ENCODE peak calls at places on chromosomes 1 and 21, in ten cellular contexts. N, S, M, X, D, J, Y, P, Z and U are unnamed samples.

GRCh38 chr21:32096411-32096810 is 182.4 kb downstream of the MIS18A start:
- DNase-seq in X (no peak), S (no peak), M (no peak), N (peak), Y (no peak), Z (no peak), P (no peak), D (no peak), J (no peak), U (peak)

GRCh38 chr1:153794671-153795324 is 19.6 kb downstream of the SLC27A3 start:
- DNase-seq in P (peak), S (no peak), M (no peak), D (no peak), J (no peak), X (no peak), N (no peak), Z (no peak), Y (no peak), U (peak)

GRCh38 chr1:206784471-206784903 is 12.2 kb upstream of the IL10 start:
- DNase-seq in J (no peak), S (no peak), M (no peak), D (no peak), Y (no peak), Z (peak), N (no peak), P (no peak), X (peak), U (no peak)

GRCh38 chr1:185823471-185823870 is 89.3 kb downstream of the HMCN1 start:
- DNase-seq in D (peak), Y (no peak), P (no peak), Z (no peak), M (no peak), J (no peak), S (no peak), X (no peak), N (no peak), U (no peak)

GRCh38 chr1:208741296-208741695 is 497.1 kb upstream of the PLXNA2 start:
- DNase-seq in Z (no peak), N (no peak), J (no peak), S (no peak), M (no peak), D (no peak), P (no peak), X (no peak), Y (no peak), U (no peak)

GRCh38 chr1:93960641-93961147 is 51.5 kb upstream of the GCLM start:
- DNase-seq in J (no peak), Y (no peak), Z (no peak), D (no peak), P (no peak), M (no peak), S (no peak), X (no peak), N (no peak), U (no peak)

GRCh38 chr1:182972231-182972630 is 19.3 kb upstream of the SHCBP1L start:
- DNase-seq in N (no peak), X (no peak), S (no peak), M (no peak), Z (no peak), Y (no peak), J (no peak), D (no peak), P (no peak), U (no peak)

GRCh38 chr1:9730096-9730901 is 78.8 kb downstream of the PIK3CD start:
- DNase-seq in S (no peak), Z (no peak), N (no peak), Y (no peak), D (no peak), M (no peak), J (no peak), P (peak), X (no peak), U (no peak)

GRCh38 chr1:223180803-223181321 is 37.8 kb upstream of the TLR5 start:
- DNase-seq in J (no peak), P (no peak), D (no peak), Y (no peak), N (peak), X (no peak), Z (no peak), M (no peak), S (no peak), U (no peak)

GRCh38 chr1:64892576-64893573 is 73.5 kb downstream of the JAK1 start:
- DNase-seq in P (no peak), X (no peak), D (peak), N (no peak), J (no peak), S (no peak), M (no peak), Y (no peak), Z (no peak), U (no peak)

GRCh38 chr1:183926978-183927377 is 110.5 kb downstream of the COLGALT2 start:
- DNase-seq in J (no peak), S (no peak), M (no peak), D (peak), Z (no peak), P (no peak), X (no peak), N (no peak), Y (no peak), U (no peak)

GRCh38 chr1:179818260-179818659 is 59.3 kb downstream of the TOR1AIP2 start:
- DNase-seq in D (no peak), Y (no peak), Z (no peak), M (no peak), J (no peak), N (no peak), P (no peak), S (no peak), X (no peak), U (no peak)

GRCh38 chr21:18449586-18449985 is 46.0 kb upstream of the TMPRSS15 start:
- DNase-seq in S (no peak), X (no peak), J (no peak), D (no peak), Y (no peak), M (no peak), Z (no peak), N (no peak), P (no peak), U (no peak)

GRCh38 chr1:47936916-47937551 is 60.2 kb downstream of the TRABD2B start:
- DNase-seq in J (no peak), X (no peak), M (no peak), N (no peak), P (no peak), Z (no peak), S (no peak), Y (no peak), D (no peak), U (no peak)

GRCh38 chr1:32447469-32448185 is 17.2 kb upstream of the ZBTB8B start:
- DNase-seq in P (no peak), D (peak), J (no peak), M (peak), N (peak), X (no peak), Y (no peak), Z (no peak), S (no peak), U (peak)

GRCh38 chr1:150332651-150333290 is 11.4 kb downstream of the PRPF3 start:
- DNase-seq in P (no peak), S (no peak), M (no peak), X (no peak), Z (no peak), D (no peak), J (no peak), Y (no peak), N (no peak), U (no peak)

GRCh38 chr1:245888809-245889208 is 618.3 kb downstream of the SMYD3 start:
- DNase-seq in P (no peak), Y (no peak), N (peak), Z (no peak), D (peak), X (no peak), J (no peak), S (no peak), M (no peak), U (no peak)

GRCh38 chr1:166166400-166166699 is 451 bp downstream of the FAM78B start:
- DNase-seq in P (no peak), X (no peak), N (peak), Y (no peak), M (peak), D (no peak), Z (no peak), S (no peak), J (no peak), U (no peak)

GRCh38 chr1:15430787-15431570 is 7.3 kb upstream of the CTRC start:
- DNase-seq in N (peak), X (no peak), J (peak), P (peak), D (peak), M (peak), S (peak), Z (peak), Y (no peak), U (peak)

GRCh38 chr1:97869441-97869840 is 51.4 kb downstream of the DPYD start:
- DNase-seq in Z (no peak), J (no peak), S (no peak), Y (no peak), P (no peak), N (no peak), M (no peak), D (no peak), X (no peak), U (no peak)

GRCh38 chr1:110673197-110673701 is 1.5 kb downstream of the KCNA3 start:
- DNase-seq in D (no peak), P (peak), X (no peak), S (no peak), N (no peak), Y (no peak), J (no peak), M (no peak), Z (no peak), U (no peak)

GRCh38 chr1:223726380-223727001 is 14.2 kb downstream of the CAPN2 start:
- DNase-seq in J (no peak), X (peak), M (peak), Z (peak), P (peak), S (no peak), N (peak), Y (peak), D (peak), U (no peak)

GRCh38 chr1:211588711-211589110 is 9.8 kb upstream of the SLC30A1 start:
- DNase-seq in J (no peak), S (no peak), X (no peak), D (no peak), N (no peak), M (no peak), Y (no peak), P (no peak), Z (no peak), U (no peak)

GRCh38 chr1:64545118-64545916 is 75.4 kb downstream of the CACHD1 start:
- DNase-seq in Y (no peak), P (no peak), J (no peak), X (no peak), S (no peak), D (no peak), Z (no peak), M (no peak), N (no peak), U (no peak)

GRCh38 chr1:208834346-208835081 is 590.3 kb upstream of the PLXNA2 start:
- DNase-seq in S (no peak), P (no peak), X (no peak), Y (no peak), M (no peak), J (no peak), Z (no peak), D (no peak), N (no peak), U (peak)

GRCh38 chr21:44507673-44508425 is 32.1 kb downstream of the KRTAP10-1 start:
- DNase-seq in M (no peak), J (no peak), S (no peak), N (no peak), Z (no peak), Y (no peak), D (no peak), X (no peak), P (peak), U (no peak)

GRCh38 chr1:230851291-230851691 is 17.0 kb downstream of the C1orf198 start:
- DNase-seq in J (no peak), N (no peak), X (no peak), P (no peak), D (peak), S (no peak), M (no peak), Z (no peak), Y (no peak), U (peak)

GRCh38 chr1:192581131-192581927 is 5.8 kb downstream of the RGS1 start:
- DNase-seq in S (no peak), D (no peak), X (no peak), Z (no peak), M (no peak), N (no peak), J (no peak), Y (no peak), P (no peak), U (no peak)

GRCh38 chr1:217078010-217078704 is 354.9 kb upstream of the ESRRG start:
- DNase-seq in X (no peak), M (no peak), S (no peak), N (no peak), J (no peak), P (no peak), D (no peak), Y (no peak), Z (no peak), U (no peak)

GRCh38 chr1:117838911-117839310 is 90.5 kb downstream of the GDAP2 start:
- DNase-seq in N (no peak), M (no peak), X (no peak), P (no peak), D (peak), S (no peak), Z (no peak), J (no peak), Y (no peak), U (no peak)

GRCh38 chr21:34282223-34282622 is 81.6 kb upstream of the KCNE2 start:
- DNase-seq in P (no peak), Y (no peak), N (no peak), S (no peak), X (no peak), M (no peak), J (no peak), D (peak), Z (no peak), U (no peak)

GRCh38 chr1:201763439-201764140 is 65.4 kb upstream of the IPO9 start:
- DNase-seq in X (no peak), Z (no peak), P (no peak), M (no peak), D (no peak), N (no peak), S (no peak), J (no peak), Y (no peak), U (no peak)

GRCh38 chr1:151519667-151520066 is 8.5 kb downstream of the CGN start:
- DNase-seq in N (no peak), Z (no peak), M (no peak), Y (no peak), D (no peak), S (no peak), J (no peak), P (no peak), X (no peak), U (no peak)

GRCh38 chr1:151518936-151519335 is 7.7 kb downstream of the CGN start:
- DNase-seq in Z (no peak), S (no peak), Y (no peak), M (no peak), X (no peak), D (no peak), N (no peak), J (no peak), P (no peak), U (no peak)

GRCh38 chr1:151523331-151523730 is 12.1 kb downstream of the CGN start:
- DNase-seq in D (no peak), N (no peak), J (no peak), M (no peak), S (no peak), Z (no peak), Y (no peak), P (no peak), X (no peak), U (no peak)

GRCh38 chr1:151518431-151518830 is 7.2 kb downstream of the CGN start:
- DNase-seq in J (no peak), D (no peak), Y (no peak), M (no peak), X (no peak), P (no peak), S (no peak), Z (no peak), N (no peak), U (no peak)

GRCh38 chr1:151520359-151520758 is 9.2 kb downstream of the CGN start:
- DNase-seq in Z (no peak), M (no peak), X (no peak), D (no peak), N (no peak), Y (no peak), P (no peak), S (no peak), J (no peak), U (no peak)
- TF ChIP-seq CTCF in Z (peak), M (no peak), X (peak), D (no peak), N (no peak), Y (no peak), P (no peak), S (no peak), J (no peak), U (no peak)

DNA sequence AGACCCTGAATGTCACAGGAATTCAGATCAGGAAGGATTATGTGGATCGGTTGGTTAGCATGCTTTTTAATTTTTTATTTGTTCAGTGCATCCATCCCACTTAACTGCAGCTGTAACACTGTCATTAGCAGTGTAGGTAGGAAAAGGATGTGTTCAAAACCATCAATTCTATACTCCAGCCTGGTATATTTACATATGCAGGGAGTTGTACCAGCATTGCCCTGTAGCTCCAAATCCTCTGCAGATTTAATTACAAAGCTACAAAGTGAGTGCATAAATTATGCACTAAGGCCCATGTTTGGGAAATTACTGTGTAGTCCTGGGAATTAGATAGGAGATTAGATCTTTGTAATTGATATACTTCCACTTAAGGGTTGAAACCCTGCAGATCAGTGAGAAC is 15.9 kb upstream of the OSBPL9 start:
- DNase-seq in J (no peak), N (no peak), S (no peak), M (no peak), Z (no peak), Y (no peak), D (no peak), X (no peak), P (no peak), U (no peak)
- TF ChIP-seq CTCF in J (no peak), N (no peak), S (no peak), M (no peak), Z (no peak), Y (no peak), D (no peak), X (no peak), P (no peak), U (no peak)

GRCh38 chr1:215667796-215668195 is 100.7 kb downstream of the KCTD3 start:
- DNase-seq in Y (no peak), X (no peak), P (no peak), M (no peak), J (no peak), D (no peak), S (no peak), Z (peak), N (no peak), U (no peak)

GRCh38 chr1:215669806-215670485 is 102.8 kb downstream of the KCTD3 start:
- DNase-seq in D (no peak), S (no peak), N (no peak), Z (no peak), J (no peak), X (no peak), Y (no peak), M (no peak), P (no peak), U (no peak)

GRCh38 chr1:215677112-215677511 is 110.0 kb downstream of the KCTD3 start:
- DNase-seq in Y (no peak), P (no peak), J (no peak), S (no peak), N (no peak), M (no peak), Z (no peak), X (no peak), D (no peak), U (no peak)

GRCh38 chr1:215673943-215674342 is 106.8 kb downstream of the KCTD3 start:
- DNase-seq in D (no peak), X (no peak), Y (no peak), J (no peak), S (no peak), N (no peak), P (no peak), M (no peak), Z (no peak), U (no peak)

DNA sequence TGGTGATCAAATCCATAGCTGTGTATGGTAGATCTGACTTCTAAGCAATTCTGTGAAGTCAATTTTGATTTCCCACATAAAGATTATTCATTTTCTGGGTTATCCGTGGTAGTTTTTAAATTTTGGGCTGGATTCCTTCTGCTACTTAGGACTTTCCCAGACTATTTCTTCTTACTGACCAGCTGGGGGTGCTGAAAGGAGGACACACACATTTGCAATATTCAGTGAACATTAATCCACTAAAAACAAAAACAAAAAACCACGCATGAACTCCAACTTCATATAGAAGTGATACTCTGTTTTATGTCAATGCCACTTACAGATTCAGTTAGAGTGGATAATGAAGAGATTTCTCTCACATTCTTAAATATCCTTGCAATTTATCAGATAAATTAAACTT is 105.4 kb downstream of the KCTD3 start:
- DNase-seq in Y (no peak), D (no peak), X (no peak), M (no peak), P (no peak), S (no peak), J (no peak), N (no peak), Z (no peak), U (no peak)
- TF ChIP-seq CTCF in Y (no peak), D (no peak), X (no peak), M (no peak), P (no peak), S (no peak), J (peak), N (no peak), Z (no peak), U (no peak)

DNA sequence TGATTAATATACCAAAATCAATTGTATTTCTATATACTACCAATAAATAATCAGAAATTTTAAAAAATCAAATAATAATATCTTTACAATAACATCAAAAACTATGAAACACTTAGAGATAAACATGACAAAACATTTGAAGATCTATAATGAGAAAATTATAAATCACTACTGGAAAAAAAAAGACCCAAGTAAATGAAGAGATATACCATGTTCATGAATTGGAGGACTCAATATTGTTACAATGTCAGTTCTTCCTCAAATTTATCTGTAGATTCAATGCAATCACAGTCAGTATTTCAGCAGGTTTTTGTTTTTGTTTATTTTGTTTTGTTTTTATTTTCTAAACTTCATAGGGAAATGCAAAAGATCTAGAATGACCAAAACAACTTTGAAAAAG is 4.2 kb upstream of the ITPKB start:
- DNase-seq in N (no peak), Y (no peak), Z (no peak), S (no peak), X (no peak), M (no peak), D (no peak), P (no peak), J (no peak), U (no peak)
- TF ChIP-seq CTCF in N (no peak), Y (no peak), Z (no peak), S (no peak), X (no peak), M (no peak), D (no peak), P (no peak), J (no peak), U (no peak)

GRCh38 chr1:43545686-43546387 is 15.2 kb downstream of the PTPRF start:
- DNase-seq in P (no peak), J (peak), S (peak), D (no peak), M (peak), X (no peak), Y (peak), N (peak), Z (no peak), U (peak)
- TF ChIP-seq CTCF in P (no peak), J (no peak), S (no peak), D (no peak), M (no peak), X (no peak), Y (no peak), N (no peak), Z (no peak), U (no peak)